ENCODE peak calls at places on chromosomes 1 and 21, in ten cellular contexts. E, R, B, Z, C, D, T, S, W and H are unnamed samples. For H3K27me3, the result is how much of the 10 kb centered on the place peaks cover.

GRCh38 chr1:6907201-6907600 is 121.9 kb downstream of the CAMTA1 start:
- DNase-seq in E (no peak), R (no peak), B (no peak), Z (no peak), C (no peak), D (no peak), T (no peak), S (no peak), W (no peak), H (no peak)

GRCh38 chr1:38029725-38030511 is 16.7 kb downstream of the POU3F1 start:
- DNase-seq in E (peak), R (no peak), B (peak), Z (no peak), C (peak), D (peak), T (no peak), S (peak), W (peak), H (peak)

GRCh38 chr21:32412998-32413504 is 545 bp downstream of the EVA1C start:
- DNase-seq in E (peak), R (no peak), B (peak), Z (no peak), C (peak), D (no peak), T (peak), S (no peak), W (no peak), H (no peak)

GRCh38 chr1:155125946-155126493 is 1.7 kb upstream of the EFNA1 start:
- DNase-seq in E (peak), R (peak), B (peak), Z (peak), C (peak), D (no peak), T (peak), S (no peak), W (no peak), H (peak)

GRCh38 chr1:225580180-225581099 is 72.5 kb downstream of the ENAH start:
- DNase-seq in E (no peak), R (no peak), B (no peak), Z (no peak), C (no peak), D (no peak), T (no peak), S (no peak), W (no peak), H (no peak)

GRCh38 chr1:214532070-214532469 is 19.3 kb downstream of the PTPN14 start:
- DNase-seq in E (no peak), R (no peak), B (no peak), Z (no peak), C (no peak), D (no peak), T (no peak), S (no peak), W (no peak), H (no peak)

GRCh38 chr21:33663241-33663640 is 20.9 kb downstream of the ITSN1 start:
- DNase-seq in E (no peak), R (no peak), B (no peak), Z (no peak), C (no peak), D (no peak), T (no peak), S (no peak), W (no peak), H (no peak)

GRCh38 chr1:89632213-89633102 is 462 bp upstream of the LRRC8C start:
- DNase-seq in E (peak), R (peak), B (peak), Z (peak), C (peak), D (peak), T (peak), S (peak), W (peak), H (peak)

GRCh38 chr1:16391408-16391807 is 24.4 kb downstream of the SZRD1 start:
- DNase-seq in E (no peak), R (no peak), B (no peak), Z (no peak), C (no peak), D (no peak), T (no peak), S (no peak), W (no peak), H (no peak)

GRCh38 chr1:41296476-41296875 is 54.4 kb upstream of the SCMH1 start:
- DNase-seq in E (no peak), R (no peak), B (no peak), Z (no peak), C (no peak), D (no peak), T (no peak), S (no peak), W (no peak), H (no peak)

GRCh38 chr1:48920741-48921330 is 144.1 kb upstream of the BEND5 start:
- DNase-seq in E (no peak), R (no peak), B (no peak), Z (no peak), C (no peak), D (no peak), T (no peak), S (no peak), W (no peak), H (no peak)

GRCh38 chr1:156126701-156127534 is 12.4 kb downstream of the LMNA start:
- DNase-seq in E (peak), R (no peak), B (no peak), Z (no peak), C (peak), D (peak), T (peak), S (peak), W (no peak), H (no peak)
- H3K4me3 ChIP-seq in E (no peak), R (no peak), B (no peak), Z (no peak), C (no peak), D (peak), T (no peak), S (peak), W (peak), H (no peak)

GRCh38 chr21:46294647-46295176 is 8.6 kb downstream of the YBEY start:
- DNase-seq in E (no peak), R (no peak), B (peak), Z (no peak), C (peak), D (no peak), T (no peak), S (peak), W (no peak), H (peak)

GRCh38 chr21:46297311-46298082 is 11.4 kb downstream of the YBEY start:
- DNase-seq in E (peak), R (no peak), B (peak), Z (no peak), C (peak), D (no peak), T (no peak), S (no peak), W (no peak), H (peak)

GRCh38 chr21:46295177-46295711 is 9.1 kb downstream of the YBEY start:
- DNase-seq in E (no peak), R (peak), B (no peak), Z (no peak), C (peak), D (no peak), T (no peak), S (peak), W (no peak), H (peak)

GRCh38 chr21:46298083-46298412 is 11.9 kb downstream of the YBEY start:
- DNase-seq in E (peak), R (no peak), B (no peak), Z (no peak), C (no peak), D (no peak), T (no peak), S (no peak), W (no peak), H (no peak)

DNA sequence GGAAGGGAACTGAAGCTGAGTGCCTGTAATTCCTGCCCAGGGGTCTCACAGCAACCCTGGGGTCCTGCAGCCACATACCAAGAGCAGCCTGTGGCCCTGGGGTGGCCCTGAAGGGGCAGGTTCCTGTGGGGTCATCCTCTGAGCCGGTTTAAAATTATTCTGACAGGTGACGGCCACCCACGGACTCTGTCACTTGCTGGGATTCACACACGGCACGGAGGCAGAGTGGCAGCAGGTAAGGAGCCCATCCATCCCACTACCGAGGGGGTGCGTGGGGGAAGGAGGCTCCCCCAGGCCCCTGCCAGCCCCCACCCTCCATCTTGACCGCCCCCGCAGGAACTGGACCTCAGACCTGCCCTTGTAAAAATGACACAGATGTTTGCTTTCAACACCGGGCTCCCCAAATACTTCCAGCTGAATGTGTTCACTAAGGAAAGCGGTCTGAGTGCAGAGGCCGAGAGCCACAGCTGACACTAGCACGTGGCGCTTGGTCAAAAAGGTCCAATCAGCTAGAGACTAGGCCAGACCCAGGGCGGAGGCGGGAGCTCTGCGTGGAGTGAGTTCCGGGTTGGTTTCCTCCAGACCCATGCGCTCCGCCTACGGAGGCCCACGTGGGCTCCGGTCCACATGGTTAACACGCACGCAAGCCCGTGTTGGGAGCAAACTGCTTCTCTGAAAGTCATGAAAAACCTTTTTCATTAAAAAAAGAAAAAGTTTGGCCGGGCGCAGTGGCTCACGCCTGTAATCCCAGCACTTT is 10.0 kb downstream of the YBEY start:
- DNase-seq in E (no peak), R (no peak), B (peak), Z (no peak), C (peak), D (peak), T (peak), S (peak), W (no peak), H (peak)
- H3K27me3 ChIP-seq in E (under half), R (under half), B (under half), Z (under half), C (under half), D (under half), T (under half), S (under half), W (under half), H (under half)

DNA sequence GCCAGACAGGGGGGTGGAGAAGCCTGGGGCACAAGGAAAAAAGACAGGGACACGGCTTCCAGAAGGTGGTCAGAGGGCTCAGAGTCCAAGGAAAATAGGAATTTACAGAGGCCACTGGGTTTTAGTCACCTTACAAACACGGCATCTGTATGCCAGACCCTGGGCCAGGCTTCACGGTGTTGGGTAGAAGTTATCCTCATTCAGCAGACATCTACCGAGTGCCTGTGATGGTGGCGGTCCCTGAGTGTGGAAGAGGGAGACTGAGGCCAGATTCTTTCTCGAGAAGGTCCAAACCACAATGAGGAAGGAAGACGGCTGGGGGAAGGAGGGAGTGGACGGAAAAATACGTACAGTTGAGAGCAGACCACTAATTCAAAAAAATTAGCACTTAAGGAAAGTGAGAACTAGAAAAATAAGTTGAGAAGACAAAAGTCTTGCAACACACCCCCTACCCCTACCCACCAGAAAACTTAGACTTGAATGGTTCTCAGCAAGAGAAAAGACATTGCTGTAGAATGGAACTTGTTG is 864 bp upstream of the BTG2 start:
- DNase-seq in E (no peak), R (no peak), B (no peak), Z (no peak), C (no peak), D (no peak), T (no peak), S (no peak), W (no peak), H (no peak)
- H3K4me3 ChIP-seq in E (no peak), R (peak), B (no peak), Z (peak), C (no peak), D (peak), T (no peak), S (peak), W (peak), H (peak)

DNA sequence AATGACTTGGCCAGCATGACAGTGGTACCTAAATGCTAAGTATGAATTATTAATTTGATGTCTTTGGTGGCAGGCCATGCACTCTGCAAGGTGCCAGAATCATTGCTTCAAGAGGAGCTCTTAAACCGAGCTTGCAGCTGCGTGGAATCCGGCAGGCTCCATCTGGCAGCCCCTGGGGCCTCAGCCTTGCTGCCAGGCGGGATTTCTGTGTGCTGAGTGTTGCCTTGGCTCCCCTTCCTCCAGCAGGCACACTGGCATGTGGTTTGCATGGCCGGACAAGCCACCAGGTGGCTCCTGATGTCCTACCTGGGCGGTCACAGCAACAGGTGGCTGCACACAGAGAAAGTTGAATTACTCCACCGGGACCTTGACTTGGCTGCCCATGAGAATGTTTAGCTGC is 155.4 kb downstream of the URB2 start:
- DNase-seq in E (no peak), R (no peak), B (peak), Z (peak), C (no peak), D (no peak), T (no peak), S (no peak), W (no peak), H (peak)
- H3K27me3 ChIP-seq in E (under half), R (under half), B (under half), Z (under half), C (under half), D (under half), T (under half), S (under half), W (under half), H (under half)

GRCh38 chr1:52759908-52760307 is 33.7 kb downstream of the ZYG11B start:
- DNase-seq in E (no peak), R (no peak), B (no peak), Z (no peak), C (no peak), D (no peak), T (no peak), S (no peak), W (no peak), H (no peak)

GRCh38 chr1:52752427-52752826 is 26.2 kb downstream of the ZYG11B start:
- DNase-seq in E (peak), R (no peak), B (no peak), Z (no peak), C (peak), D (no peak), T (no peak), S (no peak), W (no peak), H (no peak)

GRCh38 chr1:52753169-52753568 is 26.9 kb downstream of the ZYG11B start:
- DNase-seq in E (no peak), R (no peak), B (no peak), Z (no peak), C (no peak), D (no peak), T (no peak), S (no peak), W (no peak), H (no peak)

GRCh38 chr1:52751589-52752306 is 25.5 kb downstream of the ZYG11B start:
- DNase-seq in E (peak), R (no peak), B (peak), Z (no peak), C (peak), D (no peak), T (no peak), S (peak), W (no peak), H (no peak)

DNA sequence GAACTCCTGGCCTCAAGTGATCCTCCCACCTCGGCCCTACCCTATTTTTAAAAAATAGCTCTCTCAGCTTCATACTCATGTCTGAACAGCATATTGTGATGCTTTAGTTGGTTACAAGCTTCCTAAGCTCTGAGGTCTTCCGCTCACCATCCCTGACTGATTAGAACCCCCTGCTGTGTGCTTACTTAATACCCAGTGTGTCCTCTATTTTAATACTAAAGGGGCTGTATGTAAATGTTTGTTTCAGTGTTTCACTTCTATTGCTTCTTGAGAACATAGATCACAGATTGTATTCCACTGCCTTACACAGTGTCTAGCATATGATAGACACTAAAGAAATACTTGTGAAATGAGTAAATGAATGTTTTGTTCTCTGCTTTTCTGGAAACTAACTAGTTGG is 29.8 kb downstream of the ZYG11B start:
- DNase-seq in E (no peak), R (peak), B (no peak), Z (no peak), C (no peak), D (no peak), T (no peak), S (no peak), W (no peak), H (peak)
- H3K4me3 ChIP-seq in E (no peak), R (no peak), B (no peak), Z (no peak), C (no peak), D (no peak), T (no peak), S (no peak), W (no peak), H (no peak)

DNA sequence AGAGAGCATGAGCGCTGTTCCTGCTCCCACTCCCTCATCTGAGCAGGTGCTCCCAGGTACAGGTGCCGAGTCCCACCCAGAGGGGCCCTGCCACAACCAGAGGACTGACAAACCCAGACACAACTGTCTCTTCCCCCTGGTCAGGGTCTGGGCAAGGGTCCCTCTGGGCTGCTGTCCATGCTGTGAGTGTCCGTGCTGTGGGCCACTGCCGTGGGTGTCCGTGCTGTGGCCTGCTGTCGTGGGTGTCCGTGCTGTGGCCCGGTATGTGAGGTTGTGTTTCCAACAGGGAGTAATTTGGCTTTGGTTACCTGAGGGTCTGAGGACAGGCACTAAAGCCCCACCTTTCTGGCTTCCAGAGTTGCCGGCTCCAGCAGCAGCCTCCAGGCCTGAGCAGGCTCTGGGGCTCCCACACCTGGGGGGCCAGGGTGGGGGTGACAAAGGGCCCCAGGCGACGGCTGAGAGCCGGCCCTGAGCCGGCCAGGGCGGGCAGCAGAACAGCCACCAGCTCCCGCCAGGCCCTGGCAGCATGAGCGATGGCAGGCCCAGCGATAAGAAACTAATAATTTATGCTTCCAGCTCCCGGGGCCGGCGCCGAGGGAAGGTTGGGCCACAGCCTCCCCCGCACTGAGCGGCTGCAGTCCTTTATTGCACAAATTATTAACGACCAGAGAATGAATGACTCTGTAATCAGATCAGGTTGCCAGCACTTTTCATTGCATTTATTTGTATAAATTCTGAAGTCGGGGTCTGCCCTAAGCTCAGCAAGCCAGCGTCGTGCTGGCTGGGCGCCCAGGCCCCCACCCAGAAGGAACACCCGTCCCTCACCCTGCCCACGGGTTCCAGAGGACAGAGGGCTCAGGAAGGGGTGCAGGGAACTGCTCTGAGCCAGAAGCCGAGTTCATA is 7.3 kb upstream of the SAMD11 start:
- DNase-seq in E (no peak), R (no peak), B (peak), Z (no peak), C (peak), D (no peak), T (peak), S (no peak), W (no peak), H (no peak)
- H3K27me3 ChIP-seq in E (under half), R (half or more), B (under half), Z (under half), C (under half), D (under half), T (under half), S (under half), W (half or more), H (half or more)

GRCh38 chr21:36708512-36709029 is 9.7 kb downstream of the SIM2 start:
- DNase-seq in E (no peak), R (peak), B (no peak), Z (no peak), C (no peak), D (no peak), T (no peak), S (no peak), W (no peak), H (no peak)
- H3K4me3 ChIP-seq in E (no peak), R (peak), B (no peak), Z (no peak), C (no peak), D (no peak), T (no peak), S (no peak), W (peak), H (peak)

DNA sequence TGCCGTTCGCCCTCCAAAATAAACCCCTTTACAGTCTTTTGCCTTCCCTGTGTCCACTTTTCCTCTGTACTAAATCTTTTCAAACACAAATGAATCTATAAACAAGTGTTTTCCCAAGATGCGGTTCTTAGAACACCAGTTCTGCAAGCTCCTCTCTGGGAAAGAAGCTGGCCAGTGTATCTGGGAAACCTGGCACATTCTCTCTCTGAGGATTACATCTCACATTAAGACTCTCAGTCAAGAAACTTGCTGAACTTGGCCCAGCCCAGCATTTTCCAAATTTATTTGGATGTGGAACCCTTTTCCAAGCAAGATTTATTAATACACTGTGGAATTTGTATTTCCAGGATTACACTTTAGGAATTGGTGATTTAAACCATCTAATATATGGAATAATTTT is 105.7 kb downstream of the ZNF281 start:
- DNase-seq in E (no peak), R (no peak), B (no peak), Z (no peak), C (no peak), D (no peak), T (no peak), S (no peak), W (no peak), H (no peak)
- H3K27me3 ChIP-seq in E (under half), R (half or more), B (under half), Z (under half), C (half or more), D (under half), T (under half), S (under half), W (under half), H (under half)

DNA sequence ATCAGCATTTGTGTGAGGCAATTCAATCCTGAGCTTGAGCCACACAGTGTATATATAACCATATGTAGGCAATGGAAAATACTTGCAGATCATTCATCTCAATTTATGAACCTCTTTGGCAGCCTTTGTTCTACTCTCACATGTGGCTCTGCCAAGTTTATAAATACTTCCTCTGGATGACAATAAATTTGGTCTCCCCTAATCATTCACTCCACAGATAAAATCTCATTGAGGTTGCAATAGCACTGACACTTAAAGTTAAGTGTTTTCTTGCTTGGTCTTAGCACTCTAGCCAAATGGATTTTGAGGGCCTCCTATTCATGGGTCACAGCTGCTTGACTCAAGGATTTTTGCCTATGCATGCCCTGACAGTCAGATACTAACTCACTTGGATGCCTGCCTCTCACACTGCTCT is 136.6 kb upstream of the VANGL1 start:
- DNase-seq in E (no peak), R (no peak), B (no peak), Z (no peak), C (no peak), D (no peak), T (no peak), S (no peak), W (no peak), H (no peak)
- H3K4me3 ChIP-seq in E (no peak), R (no peak), B (no peak), Z (no peak), C (no peak), D (no peak), T (no peak), S (no peak), W (no peak), H (no peak)